ENCODE peak calls at places on chromosomes 4 and X, in eight cellular contexts. D, F, B, K, O, Y, I and J are unnamed samples. For H3K36me3, the result is how much of the 10 kb centered on the place peaks cover.

GRCh38 chr4:153433753-153434105 is 32.4 kb upstream of the TMEM131L start:
- DNase-seq in I (no peak), B (no peak), O (no peak), Y (no peak), F (no peak), D (no peak), K (no peak), J (no peak)

GRCh38 chrX:38206542-38206941 is 14.1 kb downstream of the SRPX start:
- DNase-seq in K (no peak), I (no peak), B (no peak), D (peak), Y (no peak), O (no peak), F (no peak), J (no peak)

GRCh38 chrX:137313627-137314026 is 252.3 kb upstream of the ZIC3 start:
- DNase-seq in F (no peak), K (no peak), I (no peak), O (no peak), B (no peak), Y (no peak), D (no peak), J (no peak)

GRCh38 chrX:151621422-151621821 is 57.9 kb downstream of the PASD1 start:
- DNase-seq in I (no peak), O (no peak), Y (no peak), B (no peak), D (no peak), F (no peak), K (no peak), J (no peak)

GRCh38 chr4:149951501-149951900 is 126.7 kb upstream of the DCLK2 start:
- DNase-seq in D (no peak), B (no peak), Y (no peak), F (no peak), O (no peak), K (no peak), I (no peak), J (no peak)

GRCh38 chrX:119223784-119224183 is 12.3 kb upstream of the PGRMC1 start:
- DNase-seq in F (no peak), B (no peak), I (no peak), D (no peak), O (no peak), K (no peak), Y (no peak), J (no peak)

GRCh38 chr4:2352171-2352570 is 66.3 kb downstream of the ZFYVE28 start:
- DNase-seq in K (peak), B (no peak), Y (no peak), O (no peak), I (no peak), D (no peak), F (no peak), J (no peak)

GRCh38 chr4:98873059-98873458 is 55.9 kb downstream of the EIF4E start:
- DNase-seq in O (peak), F (no peak), I (peak), D (peak), Y (no peak), B (peak), K (no peak), J (no peak)

GRCh38 chr4:65917486-65917885 is 247.2 kb upstream of the EPHA5 start:
- DNase-seq in Y (no peak), O (peak), D (no peak), F (no peak), I (peak), B (no peak), K (no peak), J (no peak)

GRCh38 chr4:140935259-140935658 is 179.1 kb upstream of the TBC1D9 start:
- DNase-seq in D (peak), O (peak), B (no peak), Y (no peak), I (no peak), K (no peak), F (no peak), J (no peak)

GRCh38 chr4:153728660-153729059 is 31.2 kb downstream of the RNF175 start:
- DNase-seq in B (no peak), Y (peak), D (no peak), F (no peak), K (no peak), O (no peak), I (no peak), J (no peak)

GRCh38 chr4:153520871-153521329 is 54.7 kb downstream of the TMEM131L start:
- DNase-seq in Y (no peak), F (no peak), B (peak), D (no peak), K (no peak), I (no peak), O (no peak), J (no peak)

GRCh38 chr4:8403173-8403753 is 37.3 kb downstream of the ACOX3 start:
- DNase-seq in I (peak), D (peak), B (peak), O (peak), F (peak), Y (peak), K (peak), J (peak)

GRCh38 chr4:113407409-113407808 is 354.1 kb downstream of the CAMK2D start:
- DNase-seq in O (no peak), B (no peak), F (no peak), D (no peak), Y (peak), I (no peak), K (no peak), J (no peak)

GRCh38 chr4:102439835-102440234 is 61.3 kb upstream of the NFKB1 start:
- DNase-seq in Y (no peak), D (peak), I (peak), F (no peak), O (peak), K (no peak), B (peak), J (no peak)

GRCh38 chr4:67911128-67911527 is 27.3 kb upstream of the TMPRSS11D start:
- DNase-seq in Y (no peak), D (no peak), B (no peak), O (no peak), K (no peak), F (no peak), I (no peak), J (no peak)

GRCh38 chr4:117527601-117528000 is 442.2 kb upstream of the TRAM1L1 start:
- DNase-seq in D (no peak), Y (no peak), F (no peak), O (peak), K (no peak), I (no peak), B (no peak), J (no peak)

GRCh38 chr4:82797048-82797590 is 1.5 kb downstream of the SCD5 start:
- DNase-seq in F (no peak), Y (no peak), K (no peak), O (no peak), I (no peak), B (no peak), D (peak), J (no peak)

GRCh38 chr4:163107754-163108153 is 58.9 kb downstream of the NAF1 start:
- DNase-seq in B (peak), F (no peak), I (peak), Y (no peak), O (peak), K (no peak), D (peak), J (no peak)

GRCh38 chr4:93203708-93204107 is 624.8 kb upstream of the ATOH1 start:
- DNase-seq in K (no peak), D (peak), I (no peak), Y (no peak), B (no peak), O (peak), F (no peak), J (no peak)

GRCh38 chrX:39157796-39158195 is 356.5 kb downstream of the MID1IP1 start:
- DNase-seq in K (no peak), O (peak), I (no peak), F (no peak), Y (no peak), D (no peak), B (no peak), J (no peak)

GRCh38 chrX:132532955-132533354 is 44.1 kb upstream of the MBNL3 start:
- DNase-seq in Y (no peak), F (no peak), B (peak), D (peak), K (no peak), O (peak), I (peak), J (no peak)

GRCh38 chr4:154503598-154503997 is 12.0 kb upstream of the DCHS2 start:
- DNase-seq in I (peak), O (peak), B (peak), Y (peak), K (no peak), F (no peak), D (peak), J (no peak)

GRCh38 chrX:63250253-63250868 is 100.8 kb downstream of the SPIN4 start:
- DNase-seq in B (peak), D (peak), O (peak), K (no peak), I (peak), Y (peak), F (peak), J (peak)

GRCh38 chrX:20067709-20068315 is 48.9 kb downstream of the MAP7D2 start:
- DNase-seq in B (peak), F (no peak), O (peak), I (peak), K (peak), D (peak), Y (no peak), J (no peak)

GRCh38 chr4:139419388-139419914 is 34.5 kb upstream of the RAB33B start:
- DNase-seq in Y (peak), O (peak), B (no peak), I (no peak), K (peak), D (peak), F (no peak), J (peak)

GRCh38 chr4:139018971-139019758 is 3.6 kb downstream of the NOCT start:
- DNase-seq in O (peak), D (peak), I (no peak), B (no peak), Y (no peak), F (no peak), K (no peak), J (no peak)

GRCh38 chr4:143234153-143234552 is 49.4 kb downstream of the USP38 start:
- DNase-seq in Y (no peak), I (no peak), F (no peak), K (no peak), O (no peak), B (no peak), D (peak), J (no peak)

GRCh38 chr4:8118531-8118930 is 40.1 kb downstream of the ABLIM2 start:
- DNase-seq in I (no peak), K (no peak), O (no peak), Y (no peak), F (no peak), B (no peak), D (no peak), J (no peak)

GRCh38 chr4:80243274-80244018 is 23.0 kb upstream of the FGF5 start:
- DNase-seq in D (no peak), I (no peak), Y (no peak), F (no peak), K (no peak), O (no peak), B (no peak), J (no peak)

GRCh38 chr4:7365472-7366179 is 69.1 kb downstream of the PSAPL1 start:
- DNase-seq in K (no peak), O (no peak), I (no peak), D (peak), B (no peak), Y (no peak), F (no peak), J (no peak)

GRCh38 chr4:73311428-73311827 is 52.8 kb upstream of the ANKRD17 start:
- DNase-seq in F (peak), O (peak), K (no peak), D (peak), I (peak), B (peak), Y (peak), J (no peak)

GRCh38 chrX:24153175-24153795 is 3.8 kb downstream of the ZFX start:
- DNase-seq in I (no peak), D (peak), Y (peak), K (peak), B (peak), O (no peak), F (peak), J (peak)

GRCh38 chr4:81030617-81031388 is at the start of gene BMP3:
- DNase-seq in F (no peak), I (peak), K (peak), Y (peak), D (peak), B (no peak), O (peak), J (no peak)

GRCh38 chr4:1347410-1347864 is 429 bp downstream of the UVSSA start:
- DNase-seq in F (no peak), I (peak), Y (peak), K (peak), B (peak), D (peak), O (peak), J (no peak)

DNA sequence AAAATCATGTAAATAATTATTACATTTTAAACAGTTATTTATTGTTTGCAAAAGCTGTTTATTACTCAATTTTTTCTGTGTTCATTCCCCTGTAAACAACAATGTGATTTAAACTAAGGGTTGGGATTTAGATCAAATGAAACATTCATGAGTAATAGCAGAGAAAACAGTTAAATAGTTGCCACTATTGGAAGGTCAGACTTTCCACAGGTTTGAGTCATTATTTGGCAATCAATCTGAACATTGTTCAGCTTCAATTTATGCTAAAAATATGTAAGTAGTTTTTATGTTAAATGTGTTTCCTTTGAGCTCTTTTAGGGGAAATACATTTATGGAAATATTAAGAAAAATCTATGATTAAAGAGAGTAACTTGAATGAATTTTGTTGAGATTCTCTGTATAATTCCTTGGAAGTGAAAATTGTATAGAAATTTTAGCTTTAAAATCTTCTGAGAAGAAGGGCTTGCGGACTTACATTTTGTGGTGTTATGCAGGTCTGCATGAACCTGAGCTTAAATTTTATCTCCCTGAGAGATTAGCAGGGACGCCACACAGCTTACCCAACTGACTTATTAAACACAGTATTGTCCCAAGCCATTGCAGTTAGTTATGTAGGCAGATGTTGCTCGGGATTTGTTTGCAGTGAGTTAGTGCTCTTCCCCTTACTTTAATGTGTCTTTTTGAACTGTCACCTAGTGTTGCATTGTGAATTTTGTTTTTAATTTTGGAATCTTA is 145.0 kb downstream of the STIM2 start:
- DNase-seq in Y (no peak), K (no peak), B (no peak), O (peak), F (no peak), D (peak), I (peak), J (no peak)
- H3K4me3 ChIP-seq in Y (peak), K (no peak), B (no peak), O (no peak), F (no peak), D (peak), I (peak), J (no peak)

GRCh38 chr4:186586190-186586589 is 30.8 kb upstream of the MTNR1A start:
- DNase-seq in F (no peak), O (no peak), D (no peak), K (no peak), B (no peak), I (no peak), Y (no peak), J (no peak)
- H3K36me3 ChIP-seq in F (under half), O (under half), D (under half), K (under half), B (under half), I (under half), Y (under half), J (under half)

DNA sequence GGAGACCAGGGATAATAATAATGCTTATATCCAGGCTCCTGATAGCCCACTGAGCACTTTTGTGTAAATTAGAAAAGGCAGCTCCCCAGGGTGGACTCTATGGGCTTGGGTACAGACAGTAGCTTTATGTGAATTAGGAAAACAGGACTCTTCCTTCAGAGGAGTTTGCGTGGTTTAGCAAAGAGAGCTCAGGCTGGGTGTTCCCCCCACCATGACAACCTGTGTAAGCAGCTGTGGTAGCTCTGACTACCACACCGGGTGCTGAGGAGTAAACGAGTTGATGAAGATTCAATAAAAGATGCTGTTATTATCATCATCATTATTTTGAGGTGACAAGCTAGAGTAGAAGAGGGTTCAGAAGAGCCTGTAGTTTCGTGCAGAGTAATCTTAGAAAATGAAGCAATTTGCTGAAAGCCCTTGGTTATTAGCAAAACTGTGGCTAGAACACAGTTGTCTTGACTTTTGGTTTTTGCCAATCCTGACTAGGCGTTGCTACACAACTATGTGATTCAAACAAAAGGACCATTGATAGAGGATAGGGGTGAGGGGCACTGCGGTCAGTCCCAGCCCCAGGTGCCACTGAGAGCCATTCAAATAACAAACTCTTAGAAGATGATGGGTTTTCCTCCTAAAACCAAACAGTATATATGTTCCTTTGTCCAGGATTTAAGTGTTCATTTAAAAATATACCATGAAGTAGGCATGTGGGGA is 60.6 kb upstream of the LIMCH1 start:
- DNase-seq in B (no peak), Y (no peak), K (no peak), D (no peak), I (no peak), F (no peak), O (no peak), J (no peak)
- H3K4me3 ChIP-seq in B (no peak), Y (no peak), K (no peak), D (no peak), I (no peak), F (no peak), O (no peak), J (no peak)

GRCh38 chr4:42070463-42070862 is 80.1 kb downstream of the SLC30A9 start:
- DNase-seq in I (no peak), B (no peak), F (no peak), Y (no peak), K (no peak), O (no peak), D (no peak), J (no peak)

GRCh38 chr4:42066402-42066801 is 76.1 kb downstream of the SLC30A9 start:
- DNase-seq in K (no peak), O (no peak), Y (no peak), F (no peak), D (no peak), B (no peak), I (no peak), J (no peak)

GRCh38 chr4:42067264-42067663 is 76.9 kb downstream of the SLC30A9 start:
- DNase-seq in I (no peak), D (no peak), F (no peak), K (no peak), Y (no peak), O (no peak), B (no peak), J (no peak)
- H3K36me3 ChIP-seq in I (under half), D (under half), F (under half), K (under half), Y (under half), O (under half), B (under half), J (half or more)

DNA sequence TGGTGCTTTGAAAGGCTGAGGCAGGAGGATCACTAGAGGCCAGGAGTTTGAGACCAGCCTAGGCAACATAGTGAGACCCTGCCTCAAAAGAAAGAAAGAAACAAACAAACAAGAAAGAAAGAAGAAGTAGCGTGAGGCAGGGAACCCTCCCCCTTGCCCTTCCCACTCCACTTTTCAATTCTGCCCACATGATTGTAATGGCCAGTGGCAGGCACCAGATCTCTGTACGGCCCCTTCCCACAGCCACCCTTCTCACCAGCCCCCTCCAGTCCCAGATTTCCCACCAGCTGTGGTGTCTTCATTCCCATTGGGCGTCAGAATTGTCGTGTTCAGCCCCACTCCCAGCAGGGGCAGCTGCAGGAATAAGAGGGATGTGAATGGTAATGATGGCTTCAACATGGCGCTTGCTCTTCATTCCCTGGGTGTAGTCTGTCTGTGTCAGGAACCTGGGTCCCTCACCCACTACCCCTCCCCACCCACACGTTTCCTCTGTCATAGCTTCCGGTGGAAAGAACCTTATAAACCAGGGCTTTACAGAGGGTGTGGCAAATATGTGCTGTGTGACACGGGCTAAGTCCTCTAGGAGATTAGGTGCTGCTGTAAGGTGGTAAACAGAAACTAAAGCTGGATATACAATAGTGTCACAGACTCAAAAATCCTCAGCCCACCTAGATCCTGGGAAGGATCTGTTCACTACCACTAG is at the start of gene IL2RG:
- DNase-seq in I (peak), D (no peak), O (no peak), K (peak), B (peak), F (peak), Y (peak), J (peak)
- H3K4me3 ChIP-seq in I (no peak), D (no peak), O (no peak), K (peak), B (peak), F (peak), Y (peak), J (peak)

GRCh38 chr4:106246441-106246840 is 69.6 kb downstream of the TBCK start:
- DNase-seq in F (no peak), B (no peak), I (no peak), O (no peak), K (no peak), D (no peak), Y (no peak), J (no peak)

GRCh38 chr4:106253364-106254129 is 62.5 kb downstream of the TBCK start:
- DNase-seq in I (no peak), O (no peak), D (no peak), B (no peak), K (no peak), Y (no peak), F (no peak), J (no peak)

GRCh38 chr4:106245176-106245575 is 70.8 kb downstream of the TBCK start:
- DNase-seq in O (no peak), K (no peak), F (no peak), B (peak), Y (no peak), I (peak), D (no peak), J (no peak)

GRCh38 chr4:106247600-106247999 is 68.4 kb downstream of the TBCK start:
- DNase-seq in K (no peak), O (no peak), I (no peak), D (no peak), F (no peak), Y (no peak), B (no peak), J (no peak)
- H3K36me3 ChIP-seq in K (half or more), O (under half), I (under half), D (under half), F (under half), Y (under half), B (under half), J (under half)